ENCODE peak calls at places on chromosomes 2 and 18, in ten cellular contexts. R, P, A, K, T, Y, U, W, X and G are unnamed samples.

GRCh38 chr18:21191596-21192307 is 50.3 kb upstream of the GREB1L start:
- DNase-seq in W (peak), U (peak), P (peak), X (no peak), T (peak), Y (peak), A (peak), R (no peak), K (peak), G (peak)

GRCh38 chr2:54809814-54810213 is 86.4 kb downstream of the EML6 start:
- DNase-seq in A (no peak), K (no peak), Y (no peak), W (peak), U (no peak), R (no peak), X (no peak), P (no peak), T (peak), G (no peak)

GRCh38 chr2:216696751-216697560 is 1.6 kb upstream of the IGFBP5 start:
- DNase-seq in U (peak), Y (no peak), P (no peak), X (no peak), K (peak), W (peak), A (no peak), R (no peak), T (peak), G (peak)

GRCh38 chr2:216315817-216316603 is 56.3 kb downstream of the MARCHF4 start:
- DNase-seq in Y (no peak), T (peak), A (no peak), X (no peak), W (peak), R (no peak), K (no peak), P (no peak), U (no peak), G (no peak)

GRCh38 chr2:99605036-99605435 is 115.2 kb upstream of the REV1 start:
- DNase-seq in Y (no peak), T (no peak), X (no peak), R (no peak), P (no peak), U (no peak), A (no peak), W (no peak), K (no peak), G (no peak)

GRCh38 chr2:8255448-8255800 is 426.4 kb upstream of the ID2 start:
- DNase-seq in A (no peak), X (no peak), P (no peak), T (no peak), U (no peak), Y (no peak), K (no peak), W (peak), R (no peak), G (no peak)

GRCh38 chr2:103667335-103667884 is 905.6 kb downstream of the TMEM182 start:
- DNase-seq in K (no peak), U (no peak), R (no peak), Y (no peak), P (no peak), X (no peak), W (no peak), T (no peak), A (no peak), G (no peak)

GRCh38 chr18:5626130-5626880 is 82.5 kb upstream of the EPB41L3 start:
- DNase-seq in P (no peak), A (no peak), Y (no peak), R (no peak), X (no peak), K (no peak), W (no peak), U (no peak), T (no peak), G (no peak)

GRCh38 chr2:6639870-6640639 is 225.7 kb downstream of the CMPK2 start:
- DNase-seq in R (no peak), Y (no peak), U (no peak), A (no peak), W (no peak), K (no peak), P (no peak), X (no peak), T (no peak), G (no peak)

GRCh38 chr2:231413921-231414476 is 18.5 kb downstream of the B3GNT7 start:
- DNase-seq in W (no peak), P (no peak), A (no peak), T (no peak), X (no peak), R (no peak), U (no peak), Y (no peak), K (no peak), G (no peak)

GRCh38 chr2:179171371-179171770 is 93.3 kb downstream of the SESTD1 start:
- DNase-seq in K (no peak), T (no peak), X (no peak), A (no peak), W (no peak), U (no peak), P (no peak), Y (no peak), R (no peak), G (no peak)

GRCh38 chr2:175373001-175373727 is 191.7 kb upstream of the ATP5MC3 start:
- DNase-seq in R (no peak), U (no peak), X (no peak), K (peak), W (peak), P (no peak), A (no peak), Y (no peak), T (no peak), G (no peak)

GRCh38 chr2:240554767-240555493 is 2.9 kb downstream of the ANKMY1 start:
- DNase-seq in R (no peak), U (no peak), Y (no peak), P (peak), X (no peak), W (no peak), A (no peak), T (no peak), K (no peak), G (no peak)

GRCh38 chr2:241040811-241041334 is 42.5 kb downstream of the SNED1 start:
- DNase-seq in Y (no peak), U (peak), K (no peak), P (no peak), W (no peak), X (no peak), T (no peak), A (no peak), R (no peak), G (peak)

GRCh38 chr18:12701161-12701560 is 1.4 kb downstream of the CEP76 start:
- DNase-seq in U (no peak), P (no peak), W (no peak), R (no peak), K (no peak), T (no peak), A (no peak), Y (no peak), X (no peak), G (no peak)

GRCh38 chr2:198782734-198783133 is 675.0 kb downstream of the SATB2 start:
- DNase-seq in T (no peak), Y (no peak), K (no peak), W (no peak), P (no peak), R (no peak), X (no peak), A (no peak), U (no peak), G (no peak)

GRCh38 chr2:180652794-180653193 is 327.6 kb upstream of the UBE2E3 start:
- DNase-seq in T (no peak), A (no peak), W (no peak), P (no peak), Y (no peak), X (no peak), R (no peak), U (no peak), K (peak), G (no peak)

GRCh38 chr2:214545881-214546280 is 135.0 kb downstream of the VWC2L start:
- DNase-seq in Y (no peak), T (no peak), R (no peak), P (no peak), K (no peak), W (no peak), A (no peak), U (no peak), X (no peak), G (no peak)

GRCh38 chr18:56402872-56403516 is 235.4 kb downstream of the TXNL1 start:
- DNase-seq in U (no peak), Y (peak), P (no peak), R (no peak), T (peak), W (peak), K (no peak), A (no peak), X (no peak), G (no peak)

GRCh38 chr2:127400897-127401756 is 13.4 kb upstream of the MAP3K2 start:
- DNase-seq in W (peak), T (peak), X (no peak), Y (no peak), R (no peak), U (no peak), A (no peak), P (no peak), K (no peak), G (no peak)

GRCh38 chr2:62291517-62292137 is 95.7 kb downstream of the B3GNT2 start:
- DNase-seq in X (no peak), U (no peak), W (no peak), Y (no peak), A (no peak), K (no peak), T (no peak), P (no peak), R (no peak), G (no peak)

GRCh38 chr2:233399306-233400225 is 45.3 kb downstream of the DGKD start:
- DNase-seq in P (no peak), T (no peak), R (peak), Y (no peak), A (no peak), W (no peak), U (no peak), X (peak), K (peak), G (no peak)

GRCh38 chr18:78814321-78814720 is 165.3 kb upstream of the SALL3 start:
- DNase-seq in R (no peak), X (no peak), U (no peak), K (no peak), T (no peak), W (no peak), Y (no peak), A (no peak), P (no peak), G (peak)

GRCh38 chr18:59907660-59908059 is 7.9 kb downstream of the PMAIP1 start:
- DNase-seq in W (no peak), P (no peak), K (no peak), Y (no peak), R (no peak), T (no peak), A (no peak), U (no peak), X (no peak), G (no peak)

GRCh38 chr2:217489145-217489960 is 513.4 kb downstream of the TNS1 start:
- DNase-seq in K (no peak), X (no peak), W (no peak), P (no peak), A (no peak), U (no peak), T (no peak), Y (no peak), R (no peak), G (no peak)